ENCODE peak calls at places on chromosome 1, in ten cellular contexts. V is left ventricle myocardium inferior, H is gastrocnemius medialis, W is cardiac muscle cell, B is dorsolateral prefrontal cortex, U is ovary, A is fibroblast of mammary gland, R is endothelial cell of umbilical vein, Z is AG04450, C is adrenal gland. X is an unnamed sample.

GRCh38 chr1:47351305-47351704 is 17.7 kb downstream of the CMPK1 start:
- DNase-seq in U (no peak), Z (no peak), A (peak), V (no peak), R (no peak), H (no peak), C (no peak), B (no peak), W (no peak), X (no peak)

GRCh38 chr1:235329139-235329808 is 904 bp downstream of the GGPS1 start:
- DNase-seq in H (no peak), C (peak), A (peak), B (peak), V (no peak), R (no peak), W (no peak), U (peak), Z (no peak), X (peak)

GRCh38 chr1:236394016-236394481 is at the start of gene EDARADD:
- DNase-seq in R (no peak), A (peak), H (no peak), B (no peak), V (no peak), C (no peak), U (no peak), Z (no peak), W (peak), X (no peak)

GRCh38 chr1:48743480-48743879 is 33.2 kb downstream of the BEND5 start:
- DNase-seq in R (no peak), V (no peak), W (no peak), A (no peak), U (no peak), B (no peak), H (no peak), C (no peak), Z (no peak), X (no peak)

GRCh38 chr1:147062951-147063350 is 109.3 kb downstream of the PRKAB2 start:
- DNase-seq in U (no peak), W (peak), Z (no peak), R (no peak), B (no peak), A (peak), C (no peak), V (no peak), H (no peak), X (no peak)

GRCh38 chr1:210684466-210685294 is 356.0 kb downstream of the HHAT start:
- DNase-seq in U (no peak), H (no peak), W (no peak), R (no peak), Z (no peak), C (no peak), A (no peak), V (no peak), B (no peak), X (no peak)

GRCh38 chr1:100921110-100921706 is 25.3 kb downstream of the SLC30A7 start:
- DNase-seq in B (no peak), V (no peak), U (no peak), W (peak), H (no peak), A (peak), R (peak), Z (peak), C (no peak), X (no peak)

GRCh38 chr1:72623299-72623708 is 341.0 kb upstream of the NEGR1 start:
- DNase-seq in B (no peak), C (no peak), V (no peak), Z (peak), R (peak), H (no peak), W (peak), A (peak), U (no peak), X (no peak)

GRCh38 chr1:207336559-207337467 is 15.3 kb downstream of the CD55 start:
- DNase-seq in H (no peak), A (peak), U (no peak), R (no peak), C (no peak), V (no peak), W (no peak), Z (peak), B (no peak), X (no peak)

GRCh38 chr1:246800800-246801199 is 76.6 kb downstream of the SCCPDH start:
- DNase-seq in Z (no peak), R (no peak), C (no peak), A (no peak), U (no peak), B (no peak), V (no peak), W (no peak), H (no peak), X (peak)

GRCh38 chr1:59972216-59972924 is 45.8 kb upstream of the CYP2J2 start:
- DNase-seq in C (no peak), H (no peak), B (no peak), A (peak), V (no peak), W (no peak), Z (no peak), R (no peak), U (no peak), X (no peak)

GRCh38 chr1:206083750-206084149 is 30.8 kb downstream of the RHEX start:
- DNase-seq in V (no peak), R (no peak), C (no peak), W (no peak), U (no peak), A (no peak), B (no peak), H (no peak), Z (no peak), X (no peak)

GRCh38 chr1:101188311-101188710 is 48.5 kb upstream of the S1PR1 start:
- DNase-seq in C (no peak), B (no peak), V (no peak), R (no peak), A (peak), U (no peak), H (no peak), W (no peak), Z (no peak), X (no peak)

GRCh38 chr1:53483170-53483569 is 24.0 kb downstream of the DMRTB1 start:
- DNase-seq in R (no peak), W (no peak), U (no peak), C (no peak), V (no peak), H (no peak), A (no peak), B (no peak), Z (no peak), X (no peak)

GRCh38 chr1:158527190-158527815 is 26.9 kb downstream of the OR6Y1 start:
- DNase-seq in A (peak), W (peak), V (no peak), U (no peak), B (no peak), H (no peak), C (no peak), Z (peak), R (peak), X (no peak)

GRCh38 chr1:179194068-179194537 is 35.4 kb downstream of the ABL2 start:
- DNase-seq in A (no peak), R (no peak), Z (no peak), H (no peak), C (no peak), U (no peak), V (no peak), W (no peak), B (no peak), X (no peak)
- TF ChIP-seq CTCF in A (no peak), R (no peak), Z (no peak), H (no peak), C (no peak), U (no peak), V (no peak), W (no peak), B (no peak), X (no peak)

GRCh38 chr1:37753473-37754321 is 11.2 kb downstream of the EPHA10 start:
- DNase-seq in A (no peak), R (no peak), V (no peak), U (no peak), W (no peak), H (no peak), C (no peak), B (no peak), Z (no peak), X (no peak)
- H3K4me3 ChIP-seq in A (no peak), R (no peak), V (no peak), U (no peak), W (no peak), H (no peak), C (no peak), B (peak), Z (no peak), X (peak)

GRCh38 chr1:216224233-216224632 is 199.0 kb downstream of the USH2A start:
- DNase-seq in H (no peak), R (no peak), W (no peak), U (no peak), B (no peak), V (no peak), C (no peak), Z (no peak), A (no peak), X (no peak)

GRCh38 chr1:216222302-216222701 is 200.9 kb downstream of the USH2A start:
- DNase-seq in H (no peak), A (no peak), V (no peak), W (no peak), U (no peak), R (no peak), C (no peak), B (no peak), Z (peak), X (no peak)

GRCh38 chr1:216216304-216216703 is 206.9 kb downstream of the USH2A start:
- DNase-seq in A (no peak), H (no peak), U (no peak), W (no peak), C (no peak), B (no peak), V (no peak), R (no peak), Z (no peak), X (no peak)

GRCh38 chr1:216223521-216223920 is 199.7 kb downstream of the USH2A start:
- DNase-seq in W (no peak), H (no peak), U (no peak), C (no peak), B (no peak), R (no peak), V (no peak), A (no peak), Z (no peak), X (no peak)

DNA sequence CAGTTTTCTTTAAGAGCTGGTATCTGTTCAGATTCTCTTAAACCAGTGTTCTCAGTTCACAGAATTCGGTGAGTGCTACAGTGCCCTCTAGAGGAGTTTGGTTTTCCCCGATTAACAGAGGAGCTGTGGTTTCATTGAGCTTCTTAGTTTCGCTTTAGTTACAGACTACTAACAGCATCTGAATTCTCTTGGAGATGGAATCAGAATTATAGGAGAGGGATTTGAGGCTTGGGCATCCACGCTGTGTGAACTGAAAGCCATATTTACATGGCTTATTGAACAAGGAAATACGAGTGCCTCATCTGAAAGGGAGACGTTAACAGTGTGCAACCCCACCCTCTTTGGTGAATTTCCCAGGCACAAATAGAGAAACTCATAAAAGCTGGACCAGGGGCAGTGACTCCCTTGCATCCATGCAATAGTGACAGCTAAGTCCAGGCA is 202.0 kb downstream of the USH2A start:
- DNase-seq in A (peak), W (peak), C (peak), U (no peak), B (peak), R (peak), Z (peak), H (no peak), V (no peak), X (no peak)
- TF ChIP-seq CTCF in A (peak), W (peak), C (peak), U (no peak), B (peak), R (peak), Z (peak), H (no peak), V (peak), X (peak)

GRCh38 chr1:200351826-200352549 is 57.8 kb downstream of the ZNF281 start:
- DNase-seq in U (no peak), V (no peak), A (peak), R (peak), Z (peak), C (no peak), B (no peak), W (peak), H (no peak), X (no peak)
- H3K4me3 ChIP-seq in U (no peak), V (peak), A (no peak), R (no peak), Z (peak), C (no peak), B (peak), W (no peak), H (no peak), X (peak)

GRCh38 chr1:244730153-244730933 is 77.4 kb downstream of the DESI2 start:
- DNase-seq in W (peak), V (peak), Z (no peak), A (peak), H (no peak), B (no peak), R (peak), C (peak), U (peak), X (no peak)
- TF ChIP-seq CTCF in W (no peak), V (no peak), Z (no peak), A (no peak), H (no peak), B (no peak), R (no peak), C (no peak), U (no peak), X (no peak)

GRCh38 chr1:31422505-31423319 is 9.7 kb downstream of the SERINC2 start:
- DNase-seq in V (peak), U (peak), A (peak), B (peak), C (peak), H (peak), R (peak), Z (peak), W (peak), X (no peak)
- H3K4me3 ChIP-seq in V (no peak), U (no peak), A (no peak), B (no peak), C (no peak), H (no peak), R (no peak), Z (no peak), W (no peak), X (no peak)

GRCh38 chr1:233673947-233674431 is 60.1 kb downstream of the KCNK1 start:
- DNase-seq in V (no peak), W (no peak), U (no peak), R (no peak), H (no peak), B (no peak), Z (no peak), A (peak), C (no peak), X (no peak)

GRCh38 chr1:233677690-233678354 is 63.9 kb downstream of the KCNK1 start:
- DNase-seq in R (no peak), B (no peak), U (no peak), V (no peak), W (no peak), C (no peak), H (no peak), Z (no peak), A (no peak), X (no peak)

GRCh38 chr1:233675394-233675793 is 61.5 kb downstream of the KCNK1 start:
- DNase-seq in C (no peak), V (no peak), A (no peak), R (no peak), H (no peak), B (no peak), Z (no peak), U (no peak), W (no peak), X (no peak)

GRCh38 chr1:233673146-233673946 is 59.4 kb downstream of the KCNK1 start:
- DNase-seq in Z (no peak), C (no peak), H (no peak), R (no peak), W (no peak), U (no peak), A (no peak), B (no peak), V (no peak), X (no peak)

GRCh38 chr1:233675893-233676292 is 62.0 kb downstream of the KCNK1 start:
- DNase-seq in R (no peak), H (no peak), V (no peak), C (no peak), W (no peak), Z (no peak), U (no peak), B (no peak), A (no peak), X (no peak)
- TF ChIP-seq CTCF in R (no peak), H (no peak), V (no peak), C (no peak), W (no peak), Z (no peak), U (no peak), B (no peak), A (no peak), X (no peak)

GRCh38 chr1:151616505-151616849 is 4.6 kb downstream of the SNX27 start:
- DNase-seq in V (no peak), B (no peak), H (no peak), W (no peak), A (peak), R (no peak), Z (no peak), U (no peak), C (no peak), X (no peak)
- H3K4me3 ChIP-seq in V (no peak), B (no peak), H (no peak), W (no peak), A (no peak), R (no peak), Z (no peak), U (no peak), C (no peak), X (no peak)